ENCODE peak calls at places on chromosomes 7 and 10, in six cellular contexts. B, R, A, T, U and G are unnamed samples. For H3K36me3, the result is how much of the 10 kb centered on the place peaks cover.

GRCh38 chr10:93894516-93895378 is 969 bp downstream of the SLC35G1 start:
- DNase-seq in B (no peak), R (no peak), A (peak), T (no peak), U (peak), G (no peak)

GRCh38 chr7:101494602-101495329 is 132.1 kb downstream of the COL26A1 start:
- DNase-seq in B (no peak), R (no peak), A (no peak), T (no peak), U (peak), G (no peak)

GRCh38 chr10:49242604-49243003 is 54.4 kb upstream of the TMEM273 start:
- DNase-seq in B (no peak), R (no peak), A (no peak), T (no peak), U (no peak), G (no peak)

GRCh38 chr7:145534301-145534700 is 582.3 kb upstream of the CNTNAP2 start:
- DNase-seq in B (no peak), R (no peak), A (no peak), T (peak), U (no peak), G (no peak)

GRCh38 chr10:43250925-43251663 is 15.8 kb downstream of the RASGEF1A start:
- DNase-seq in B (peak), R (no peak), A (no peak), T (no peak), U (peak), G (no peak)

GRCh38 chr7:152583006-152583405 is 92.9 kb downstream of the XRCC2 start:
- DNase-seq in B (no peak), R (no peak), A (no peak), T (no peak), U (no peak), G (no peak)

GRCh38 chr7:47253650-47254080 is 328.2 kb downstream of the TNS3 start:
- DNase-seq in B (peak), R (no peak), A (peak), T (peak), U (peak), G (peak)

GRCh38 chr10:49164587-49165188 is 23.5 kb downstream of the TMEM273 start:
- DNase-seq in B (peak), R (no peak), A (peak), T (peak), U (peak), G (peak)

GRCh38 chr10:61376377-61376776 is 76.8 kb downstream of the TMEM26 start:
- DNase-seq in B (no peak), R (no peak), A (no peak), T (no peak), U (no peak), G (no peak)

GRCh38 chr10:117531371-117532002 is 11.1 kb upstream of the EMX2 start:
- DNase-seq in B (no peak), R (no peak), A (no peak), T (no peak), U (no peak), G (no peak)

GRCh38 chr7:77235280-77235679 is 35.7 kb upstream of the FGL2 start:
- DNase-seq in B (no peak), R (no peak), A (peak), T (peak), U (no peak), G (peak)

GRCh38 chr10:124225468-124226270 is 132.3 kb upstream of the CHST15 start:
- DNase-seq in B (no peak), R (no peak), A (no peak), T (no peak), U (peak), G (no peak)

GRCh38 chr10:119686465-119687191 is 35.4 kb downstream of the BAG3 start:
- DNase-seq in B (peak), R (peak), A (peak), T (peak), U (peak), G (peak)

GRCh38 chr10:79266543-79267312 is 80.5 kb upstream of the PPIF start:
- DNase-seq in B (peak), R (peak), A (peak), T (peak), U (no peak), G (peak)

GRCh38 chr7:151060416-151061234 is 1.2 kb downstream of the SLC4A2 start:
- DNase-seq in B (peak), R (no peak), A (no peak), T (no peak), U (peak), G (no peak)

GRCh38 chr7:121005996-121006565 is 17.6 kb downstream of the CPED1 start:
- DNase-seq in B (no peak), R (no peak), A (no peak), T (no peak), U (no peak), G (no peak)

GRCh38 chr10:101380353-101381017 is 26.5 kb downstream of the BTRC start:
- DNase-seq in B (no peak), R (no peak), A (no peak), T (peak), U (no peak), G (no peak)

GRCh38 chr7:139542308-139543151 is 19.0 kb downstream of the CLEC2L start:
- DNase-seq in B (no peak), R (no peak), A (no peak), T (no peak), U (no peak), G (no peak)

GRCh38 chr10:71128311-71129010 is 83.9 kb upstream of the UNC5B start:
- DNase-seq in B (peak), R (no peak), A (no peak), T (no peak), U (no peak), G (peak)

GRCh38 chr10:76178561-76179292 is 747.3 kb downstream of the LRMDA start:
- DNase-seq in B (no peak), R (no peak), A (no peak), T (peak), U (no peak), G (no peak)

GRCh38 chr7:23228412-23228811 is 18.2 kb upstream of the GPNMB start:
- DNase-seq in B (no peak), R (no peak), A (no peak), T (no peak), U (no peak), G (no peak)

GRCh38 chr7:139424004-139424403 is 59.5 kb downstream of the KLRG2 start:
- DNase-seq in B (no peak), R (no peak), A (no peak), T (no peak), U (no peak), G (no peak)

GRCh38 chr7:106959753-106960152 is 84.8 kb upstream of the PRKAR2B start:
- DNase-seq in B (no peak), R (no peak), A (no peak), T (no peak), U (peak), G (no peak)

GRCh38 chr10:8073696-8074416 is 19.4 kb downstream of the GATA3 start:
- DNase-seq in B (no peak), R (no peak), A (no peak), T (no peak), U (no peak), G (no peak)

GRCh38 chr10:30176182-30176581 is 116.8 kb upstream of the JCAD start:
- DNase-seq in B (no peak), R (no peak), A (peak), T (no peak), U (no peak), G (no peak)

GRCh38 chr10:44909910-44910309 is 1.2 kb upstream of the TMEM72 start:
- DNase-seq in B (no peak), R (no peak), A (no peak), T (no peak), U (no peak), G (no peak)

GRCh38 chr7:7653568-7654187 is 13.1 kb downstream of the UMAD1 start:
- DNase-seq in B (no peak), R (no peak), A (no peak), T (peak), U (peak), G (no peak)

GRCh38 chr10:22321831-22322662 is 1.1 kb downstream of the BMI1 start:
- DNase-seq in B (peak), R (no peak), A (no peak), T (no peak), U (peak), G (no peak)

GRCh38 chr7:6558837-6559236 is 7.6 kb upstream of the GRID2IP start:
- DNase-seq in B (peak), R (no peak), A (peak), T (peak), U (peak), G (peak)

GRCh38 chr7:99359465-99360154 is 14.9 kb upstream of the ARPC1B start:
- DNase-seq in B (no peak), R (no peak), A (no peak), T (no peak), U (peak), G (no peak)

GRCh38 chr10:22737587-22737986 is 23.2 kb upstream of the PIP4K2A start:
- DNase-seq in B (no peak), R (no peak), A (peak), T (peak), U (no peak), G (peak)

GRCh38 chr10:34768261-34768971 is 46.7 kb downstream of the PARD3 start:
- DNase-seq in B (peak), R (peak), A (peak), T (peak), U (peak), G (no peak)

GRCh38 chr10:113322843-113323242 is 230.0 kb upstream of the HABP2 start:
- DNase-seq in B (no peak), R (no peak), A (no peak), T (no peak), U (no peak), G (no peak)

DNA sequence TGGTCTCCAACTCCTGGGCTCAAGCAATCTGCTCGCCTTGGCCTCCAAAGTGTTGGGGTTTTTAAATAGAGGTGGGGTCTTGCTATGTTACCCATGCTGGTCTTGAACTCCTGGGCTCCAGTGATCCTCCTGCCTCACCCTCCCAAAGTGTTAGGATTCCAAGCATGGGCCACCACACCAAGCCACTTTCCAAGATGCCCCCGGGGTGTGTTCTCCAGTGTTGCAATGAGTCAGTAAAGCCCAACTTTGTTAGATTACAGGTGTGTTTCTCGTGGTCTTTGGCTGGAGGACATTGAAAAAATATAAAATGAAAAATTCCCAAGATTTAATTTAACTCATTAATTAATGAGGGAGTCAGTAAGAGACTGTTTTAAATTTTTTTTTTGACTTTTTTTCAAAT is 29.2 kb downstream of the TACR2 start:
- DNase-seq in B (no peak), R (no peak), A (no peak), T (no peak), U (peak), G (no peak)
- H3K36me3 ChIP-seq in B (under half), R (half or more), A (under half), T (under half), U (under half), G (half or more)

GRCh38 chr7:46032353-46032752 is 111.3 kb upstream of the IGFBP3 start:
- DNase-seq in B (no peak), R (no peak), A (no peak), T (no peak), U (no peak), G (no peak)

GRCh38 chr7:46035166-46035565 is 114.1 kb upstream of the IGFBP3 start:
- DNase-seq in B (no peak), R (no peak), A (no peak), T (peak), U (no peak), G (no peak)

GRCh38 chr7:46032936-46033335 is 111.9 kb upstream of the IGFBP3 start:
- DNase-seq in B (no peak), R (no peak), A (peak), T (peak), U (no peak), G (peak)

GRCh38 chr7:46034056-46034768 is 113.1 kb upstream of the IGFBP3 start:
- DNase-seq in B (no peak), R (no peak), A (peak), T (peak), U (no peak), G (peak)

GRCh38 chr7:46033592-46033991 is 112.5 kb upstream of the IGFBP3 start:
- DNase-seq in B (no peak), R (no peak), A (no peak), T (no peak), U (no peak), G (no peak)
- H3K36me3 ChIP-seq in B (under half), R (under half), A (under half), T (under half), U (under half), G (under half)

GRCh38 chr10:100232101-100232500 is 2.7 kb upstream of the CHUK start:
- DNase-seq in B (no peak), R (no peak), A (peak), T (no peak), U (no peak), G (no peak)
- H3K36me3 ChIP-seq in B (under half), R (under half), A (under half), T (under half), U (under half), G (under half)

GRCh38 chr10:86415099-86415498 is 48.5 kb upstream of the GRID1 start:
- DNase-seq in B (no peak), R (no peak), A (no peak), T (no peak), U (no peak), G (no peak)

GRCh38 chr10:86413046-86413728 is 46.6 kb upstream of the GRID1 start:
- DNase-seq in B (no peak), R (no peak), A (peak), T (no peak), U (no peak), G (peak)

GRCh38 chr10:86411852-86412550 is 45.4 kb upstream of the GRID1 start:
- DNase-seq in B (no peak), R (no peak), A (no peak), T (no peak), U (no peak), G (no peak)

GRCh38 chr10:86419101-86419500 is 52.5 kb upstream of the GRID1 start:
- DNase-seq in B (no peak), R (no peak), A (no peak), T (no peak), U (no peak), G (no peak)

GRCh38 chr10:86415583-86415982 is 49.0 kb upstream of the GRID1 start:
- DNase-seq in B (no peak), R (no peak), A (no peak), T (no peak), U (no peak), G (no peak)
- H3K36me3 ChIP-seq in B (under half), R (under half), A (under half), T (under half), U (under half), G (under half)

GRCh38 chr7:4959881-4960280 is 894 bp upstream of the MMD2 start:
- DNase-seq in B (no peak), R (no peak), A (no peak), T (no peak), U (no peak), G (no peak)

GRCh38 chr7:4957847-4958476 is 1.0 kb downstream of the MMD2 start:
- DNase-seq in B (no peak), R (no peak), A (no peak), T (no peak), U (no peak), G (no peak)

GRCh38 chr7:4958477-4959301 is at the start of gene MMD2:
- DNase-seq in B (no peak), R (no peak), A (no peak), T (no peak), U (peak), G (no peak)

GRCh38 chr7:4960363-4960762 is 1.4 kb upstream of the MMD2 start:
- DNase-seq in B (no peak), R (no peak), A (no peak), T (no peak), U (no peak), G (no peak)

GRCh38 chr7:4959356-4959755 is 369 bp upstream of the MMD2 start:
- DNase-seq in B (no peak), R (no peak), A (no peak), T (no peak), U (no peak), G (no peak)
- H3K36me3 ChIP-seq in B (under half), R (under half), A (under half), T (under half), U (under half), G (under half)

GRCh38 chr10:102545997-102546396 is 42.2 kb downstream of the SUFU start:
- DNase-seq in B (no peak), R (no peak), A (no peak), T (no peak), U (no peak), G (no peak)

GRCh38 chr10:102549549-102549948 is 45.8 kb downstream of the SUFU start:
- DNase-seq in B (no peak), R (no peak), A (no peak), T (no peak), U (no peak), G (no peak)

GRCh38 chr10:102542800-102543418 is 39.1 kb downstream of the SUFU start:
- DNase-seq in B (no peak), R (no peak), A (peak), T (peak), U (peak), G (no peak)

GRCh38 chr10:102546606-102547310 is 43.0 kb downstream of the SUFU start:
- DNase-seq in B (no peak), R (no peak), A (peak), T (no peak), U (no peak), G (peak)

GRCh38 chr10:102545265-102545664 is 41.5 kb downstream of the SUFU start:
- DNase-seq in B (no peak), R (no peak), A (no peak), T (no peak), U (peak), G (no peak)
- H3K36me3 ChIP-seq in B (under half), R (under half), A (under half), T (under half), U (under half), G (under half)